ENCODE peak calls at places on chromosomes 16 and 17, in six cellular contexts. Z, I, Q, J, A and P are unnamed samples.

GRCh38 chr16:21950782-21951521 is 2.2 kb upstream of the UQCRC2 start:
- DNase-seq in A (peak; percentile 63), Z (peak; percentile 19), I (peak; percentile 44), Q (no peak), J (peak; percentile 34), P (peak; percentile 47)

GRCh38 chr16:84765606-84766580 is 53.9 kb upstream of the CRISPLD2 start:
- DNase-seq in Z (no peak), A (no peak), I (no peak), J (no peak), Q (no peak), P (no peak)

GRCh38 chr17:74042744-74043486 is 160.6 kb upstream of the RPL38 start:
- DNase-seq in J (no peak), Q (no peak), I (peak; percentile 67), A (peak; percentile 99), Z (no peak), P (no peak)

GRCh38 chr17:12180644-12181261 is 160.1 kb downstream of the MAP2K4 start:
- DNase-seq in Q (no peak), Z (no peak), I (peak; percentile 70), J (peak; percentile 39), A (peak; percentile 69), P (peak; percentile 69)

GRCh38 chr17:43014020-43014615 is 7.5 kb downstream of the IFI35 start:
- DNase-seq in I (no peak), A (no peak), J (no peak), Z (no peak), Q (no peak), P (no peak)

GRCh38 chr17:58531661-58532554 is 17.5 kb upstream of the MTMR4 start:
- DNase-seq in I (peak; percentile 69), J (peak; percentile 95), Z (peak; percentile 74), A (peak; percentile 79), Q (peak; percentile 70), P (peak; percentile 72)

GRCh38 chr16:25063865-25064264 is 47.7 kb upstream of the LCMT1 start:
- DNase-seq in J (no peak), I (peak; percentile 39), A (peak; percentile 70), Z (no peak), Q (no peak), P (peak; percentile 56)

GRCh38 chr17:72697602-72698146 is 394.8 kb downstream of the SLC39A11 start:
- DNase-seq in A (no peak), Q (no peak), I (no peak), Z (no peak), J (peak; percentile 75), P (no peak)

GRCh38 chr16:8847623-8848022 is 21.2 kb downstream of the CARHSP1 start:
- DNase-seq in Q (no peak), J (peak; percentile 19), A (no peak), I (no peak), Z (no peak), P (no peak)

GRCh38 chr17:65103896-65104295 is 33.3 kb upstream of the RGS9 start:
- DNase-seq in Q (no peak), Z (no peak), I (peak; percentile 87), J (no peak), A (peak; percentile 11), P (no peak)

GRCh38 chr17:82309656-82310570 is 7.5 kb downstream of the CD7 start:
- DNase-seq in Z (no peak), A (no peak), J (no peak), Q (no peak), I (no peak), P (no peak)

GRCh38 chr16:11392041-11392581 is 46.9 kb downstream of the RMI2 start:
- DNase-seq in I (no peak), Q (no peak), J (peak; percentile 53), Z (peak; percentile 10), A (no peak), P (no peak)

GRCh38 chr17:1087381-1088241 is 90.7 kb downstream of the TIMM22 start:
- DNase-seq in J (peak; percentile 89), A (peak; percentile 67), Z (no peak), Q (no peak), I (peak; percentile 30), P (no peak)

GRCh38 chr16:57720142-57720575 is 15.4 kb upstream of the KATNB1 start:
- DNase-seq in A (peak; percentile 74), J (peak; percentile 65), I (peak; percentile 73), Z (peak; percentile 73), Q (no peak), P (peak; percentile 78)

GRCh38 chr17:77476920-77477805 is 336.4 kb downstream of the SEC14L1 start:
- DNase-seq in A (peak; percentile 99), Z (peak; percentile 33), Q (no peak), J (peak; percentile 91), I (peak; percentile 99), P (no peak)

GRCh38 chr16:88770459-88771293 is 14.3 kb downstream of the PIEZO1 start:
- DNase-seq in Z (no peak), Q (peak; percentile 43), J (peak; percentile 78), I (peak; percentile 24), A (no peak), P (peak; percentile 91)

GRCh38 chr17:81601525-81602120 is 35.3 kb downstream of the NPLOC4 start:
- DNase-seq in J (peak; percentile 87), Q (no peak), Z (no peak), A (peak; percentile 79), I (peak; percentile 86), P (peak; percentile 80)

GRCh38 chr17:41919840-41920579 is 1.3 kb upstream of the ACLY start:
- DNase-seq in Z (no peak), Q (no peak), J (no peak), I (no peak), A (peak; percentile 54), P (no peak)

GRCh38 chr16:68257251-68257905 is 6.9 kb upstream of the SLC7A6 start:
- DNase-seq in J (no peak), I (no peak), A (peak; percentile 29), Q (no peak), Z (no peak), P (no peak)

GRCh38 chr17:31412511-31412910 is 21.0 kb downstream of the RAB11FIP4 start:
- DNase-seq in A (no peak), Z (no peak), I (no peak), Q (no peak), J (no peak), P (no peak)

GRCh38 chr17:48251950-48252349 is 144.4 kb downstream of the SNX11 start:
- DNase-seq in A (no peak), I (no peak), J (no peak), Q (no peak), Z (no peak), P (no peak)

GRCh38 chr17:50834786-50835562 is 412 bp upstream of the WFIKKN2 start:
- DNase-seq in I (no peak), J (no peak), A (peak; percentile 14), Z (no peak), Q (no peak), P (no peak)

GRCh38 chr16:11562411-11562810 is 24.3 kb downstream of the LITAF start:
- DNase-seq in J (no peak), I (no peak), Z (no peak), A (no peak), Q (no peak), P (no peak)

GRCh38 chr17:78879679-78880186 is 23.3 kb downstream of the CEP295NL start:
- DNase-seq in I (peak; percentile 97), A (peak; percentile 94), Q (no peak), J (peak; percentile 76), Z (no peak), P (no peak)

GRCh38 chr16:75483222-75483621 is 12.0 kb downstream of the CHST6 start:
- DNase-seq in Z (no peak), A (no peak), J (no peak), I (peak; percentile 46), Q (no peak), P (no peak)

GRCh38 chr17:50144346-50144745 is 6.1 kb downstream of the PPP1R9B start:
- DNase-seq in Z (no peak), J (no peak), Q (no peak), A (no peak), I (no peak), P (no peak)

GRCh38 chr16:66334856-66335255 is 31.6 kb upstream of the CDH5 start:
- DNase-seq in I (no peak), Q (no peak), A (no peak), J (no peak), Z (no peak), P (no peak)

GRCh38 chr16:5069854-5070253 is 1.8 kb upstream of the ALG1 start:
- DNase-seq in Z (no peak), A (no peak), Q (no peak), J (no peak), I (no peak), P (no peak)

GRCh38 chr16:85057948-85058347 is 30.4 kb downstream of the KIAA0513 start:
- DNase-seq in J (no peak), A (no peak), Z (no peak), Q (no peak), I (no peak), P (no peak)

GRCh38 chr16:637081-638018 is 1.2 kb upstream of the METTL26 start:
- DNase-seq in Z (peak; percentile 93), I (peak; percentile 87), A (peak; percentile 94), Q (no peak), J (peak; percentile 100), P (peak; percentile 92)

GRCh38 chr17:82388223-82388921 is 16.8 kb downstream of the UTS2R start:
- DNase-seq in J (peak; percentile 63), Z (no peak), A (peak; percentile 23), Q (no peak), I (peak; percentile 19), P (peak; percentile 39)

GRCh38 chr17:74454197-74455024 is 12.0 kb upstream of the CD300A start:
- DNase-seq in Q (peak; percentile 64), J (no peak), Z (peak; percentile 96), A (peak; percentile 93), I (peak; percentile 40), P (no peak)

GRCh38 chr17:47470836-47471235 is 60.1 kb upstream of the NPEPPS start:
- DNase-seq in I (no peak), A (no peak), J (no peak), Z (no peak), Q (no peak), P (no peak)

GRCh38 chr17:83068641-83069570 is 10.5 kb upstream of the METRNL start:
- DNase-seq in I (no peak), Z (peak; percentile 52), J (no peak), Q (no peak), A (no peak), P (no peak)

GRCh38 chr17:4143563-4144410 is 790 bp downstream of the CYB5D2 start:
- DNase-seq in A (peak; percentile 96), J (peak; percentile 88), Q (peak; percentile 84), I (peak; percentile 94), Z (peak; percentile 90), P (peak; percentile 97)